ENCODE peak calls at places on chromosomes 6 and 20, in eight cellular contexts. I is spleen, N is lower lobe of right lung, L is psoas muscle, M is nephron progenitor cell, X is progenitor cell of endocrine pancreas, O is adrenal gland, S is choroid plexus epithelial cell. W is an unnamed sample.

GRCh38 chr6:27352850-27353249 is 35.7 kb upstream of the ZNF391 start:
- DNase-seq in I (no peak), N (no peak), L (no peak), M (no peak), X (no peak), O (no peak), S (no peak), W (no peak)

GRCh38 chr6:71404145-71404966 is 115.7 kb downstream of the OGFRL1 start:
- DNase-seq in I (no peak), N (no peak), L (no peak), M (no peak), X (no peak), O (no peak), S (peak; percentile 90), W (no peak)

GRCh38 chr6:159862103-159862502 is 28.7 kb upstream of the MAS1 start:
- DNase-seq in I (no peak), N (no peak), L (no peak), M (no peak), X (no peak), O (no peak), S (no peak), W (no peak)

GRCh38 chr6:121309768-121310473 is 24.4 kb downstream of the TBC1D32 start:
- DNase-seq in I (no peak), N (no peak), L (no peak), M (no peak), X (no peak), O (no peak), S (peak; percentile 88), W (no peak)

GRCh38 chr6:9039258-9039657 is 603.9 kb upstream of the SLC35B3 start:
- DNase-seq in I (no peak), N (no peak), L (no peak), M (no peak), X (no peak), O (peak; percentile 22), S (peak; percentile 0), W (no peak)

GRCh38 chr6:26305097-26305841 is 59.7 kb upstream of the BTN3A2 start:
- DNase-seq in I (peak; percentile 85), N (no peak), L (peak; percentile 66), M (peak; percentile 73), X (no peak), O (peak; percentile 78), S (peak; percentile 88), W (no peak)

GRCh38 chr20:38885357-38885756 is 40.9 kb upstream of the FAM83D start:
- DNase-seq in I (peak; percentile 11), N (no peak), L (no peak), M (no peak), X (no peak), O (no peak), S (no peak), W (no peak)

GRCh38 chr6:46288863-46289262 is 118.1 kb upstream of the ENPP5 start:
- DNase-seq in I (no peak), N (no peak), L (no peak), M (no peak), X (no peak), O (no peak), S (no peak), W (no peak)

DNA sequence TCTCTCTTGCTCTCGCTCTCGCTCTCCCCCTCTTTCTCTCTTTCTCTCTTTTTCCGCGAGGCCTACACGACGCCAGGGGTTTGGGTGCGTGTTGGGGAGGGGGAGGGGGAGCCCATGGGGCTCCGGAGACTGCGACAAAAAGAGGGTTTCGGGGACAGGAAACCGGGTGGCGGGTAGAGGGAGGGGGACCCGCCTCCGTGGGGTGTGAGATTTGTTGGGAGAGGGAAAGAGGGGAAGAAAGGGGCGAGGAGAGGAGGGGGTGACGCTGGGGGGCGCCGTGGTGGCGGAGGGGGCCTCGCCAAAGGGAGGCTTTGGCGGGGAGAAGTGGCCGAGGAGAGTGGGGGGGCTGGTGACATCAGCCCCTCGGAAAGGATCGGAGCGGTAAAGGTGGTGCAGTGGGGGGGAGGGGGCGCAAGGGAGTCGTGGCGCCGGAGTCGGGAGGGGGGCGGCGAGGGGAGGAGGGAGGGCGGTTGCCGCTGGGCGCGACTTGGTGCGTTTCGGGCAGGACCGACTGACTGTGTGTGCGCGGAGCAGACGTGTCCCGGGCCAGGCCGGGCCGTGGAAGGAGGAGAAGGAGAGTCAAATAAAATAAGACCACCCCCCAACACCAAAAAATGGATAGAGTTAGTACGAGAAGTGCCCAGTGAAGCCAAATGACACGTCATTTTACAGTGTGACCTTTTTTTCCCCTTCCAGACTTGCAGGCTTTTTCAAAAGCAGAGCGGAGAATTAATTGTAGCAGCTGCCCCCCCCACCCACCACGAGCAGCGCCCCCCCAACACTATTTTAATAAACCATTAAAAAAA is 39.8 kb downstream of the GNAS start:
- DNase-seq in I (peak; percentile 93), N (peak; percentile 81), L (peak; percentile 85), M (peak; percentile 78), X (peak; percentile 56), O (peak; percentile 76), S (peak; percentile 51), W (peak; percentile 86)
- TF ChIP-seq CTCF in I (no peak), N (no peak), L (no peak), M (no peak), X (no peak), O (no peak), S (no peak), W (peak; percentile 45)

DNA sequence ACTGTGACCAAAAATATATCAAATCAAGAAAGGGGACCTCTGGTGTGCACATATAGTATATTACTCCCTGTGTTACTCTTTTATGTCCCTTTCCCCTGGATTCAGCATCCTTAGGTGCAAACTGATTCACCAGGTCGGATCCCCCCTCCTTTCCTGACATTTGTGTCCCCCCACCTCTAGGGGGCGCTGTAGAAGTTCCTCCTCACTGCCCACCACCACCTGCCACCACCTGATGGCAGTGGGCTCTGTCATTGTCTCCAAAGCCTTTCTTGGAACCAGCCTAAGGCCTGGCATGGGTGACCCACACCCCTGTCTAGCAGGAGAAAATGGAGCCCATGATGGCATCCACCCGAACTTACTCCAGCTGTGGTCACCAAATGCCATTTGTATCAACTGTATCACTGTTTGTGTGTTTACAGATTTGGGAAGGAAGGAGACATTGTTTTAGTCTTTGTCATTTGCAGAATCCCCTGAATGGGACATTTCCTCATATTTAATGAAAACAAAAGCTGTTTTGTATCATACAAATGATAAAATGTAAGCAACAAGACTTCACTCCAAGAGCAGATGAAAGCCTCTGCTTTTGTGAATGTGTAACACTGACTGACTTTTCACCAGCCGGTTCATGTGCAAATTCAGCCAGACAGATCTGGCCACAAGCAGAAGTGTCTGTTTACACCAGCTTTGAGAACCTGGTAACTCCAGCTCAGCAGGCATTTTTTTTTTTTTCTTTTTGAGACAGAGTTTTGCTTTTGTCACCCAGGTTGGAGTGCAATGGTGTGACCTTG is 66.2 kb downstream of the ARMC2 start:
- DNase-seq in I (no peak), N (no peak), L (no peak), M (peak; percentile 7), X (no peak), O (no peak), S (peak; percentile 29), W (no peak)
- TF ChIP-seq CTCF in I (no peak), N (peak; percentile 43), L (peak; percentile 7), M (peak; percentile 46), X (peak; percentile 36), O (peak; percentile 37), S (peak; percentile 36), W (peak; percentile 69)

GRCh38 chr6:33787336-33787953 is 1.5 kb downstream of the LEMD2 start:
- DNase-seq in I (no peak), N (no peak), L (no peak), M (no peak), X (no peak), O (no peak), S (no peak), W (no peak)

GRCh38 chr6:33788694-33789549 is at the start of gene LEMD2:
- DNase-seq in I (peak; percentile 98), N (peak; percentile 94), L (peak; percentile 97), M (peak; percentile 92), X (peak; percentile 83), O (peak; percentile 95), S (peak; percentile 97), W (peak; percentile 96)

GRCh38 chr6:33786736-33787135 is 2.2 kb downstream of the LEMD2 start:
- DNase-seq in I (no peak), N (no peak), L (no peak), M (no peak), X (no peak), O (no peak), S (no peak), W (no peak)

GRCh38 chr6:33789550-33789895 is 593 bp upstream of the LEMD2 start:
- DNase-seq in I (peak; percentile 81), N (no peak), L (no peak), M (no peak), X (no peak), O (no peak), S (no peak), W (peak; percentile 58)

DNA sequence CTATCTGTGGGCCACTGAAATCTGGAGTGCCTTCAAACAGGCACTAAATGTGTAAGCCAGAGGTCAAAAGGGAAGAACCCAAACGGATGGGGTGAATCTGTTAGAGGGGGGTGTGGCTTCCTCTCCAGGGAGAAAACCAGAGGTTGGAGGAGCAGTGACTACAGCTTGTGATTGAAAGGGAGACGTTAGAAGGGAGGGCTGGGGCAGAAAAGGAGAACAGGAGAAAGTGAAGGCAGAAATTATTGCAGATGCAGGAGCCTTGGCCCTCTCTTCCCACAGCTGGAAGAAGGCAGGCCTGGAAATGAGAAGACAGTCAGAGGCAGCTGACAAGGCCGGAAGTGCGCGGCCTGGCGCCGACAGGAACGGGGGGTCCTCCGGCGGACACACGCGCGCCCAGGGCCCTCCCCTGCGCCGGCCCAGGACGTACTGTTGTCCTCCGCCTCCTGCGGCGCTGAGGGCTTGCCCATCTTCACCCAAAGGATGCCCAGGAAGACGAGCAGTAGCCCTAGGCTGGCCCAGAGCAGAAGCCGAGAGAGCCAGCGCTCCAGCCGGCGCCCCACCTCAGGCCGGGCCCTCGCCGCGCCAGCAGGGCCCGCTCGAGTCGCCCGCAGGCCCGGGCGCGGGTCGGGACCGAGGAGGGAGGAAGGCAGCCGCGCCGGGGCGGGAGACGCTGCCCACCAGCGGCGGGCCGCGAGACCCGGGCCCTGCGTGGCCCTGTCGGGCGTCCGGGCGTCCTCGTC is 806 bp downstream of the LEMD2 start:
- DNase-seq in I (peak; percentile 94), N (peak; percentile 85), L (peak; percentile 92), M (peak; percentile 61), X (no peak), O (peak; percentile 79), S (peak; percentile 92), W (peak; percentile 71)
- TF ChIP-seq CTCF in I (no peak), N (no peak), L (no peak), M (no peak), X (no peak), O (no peak), S (no peak), W (no peak)

DNA sequence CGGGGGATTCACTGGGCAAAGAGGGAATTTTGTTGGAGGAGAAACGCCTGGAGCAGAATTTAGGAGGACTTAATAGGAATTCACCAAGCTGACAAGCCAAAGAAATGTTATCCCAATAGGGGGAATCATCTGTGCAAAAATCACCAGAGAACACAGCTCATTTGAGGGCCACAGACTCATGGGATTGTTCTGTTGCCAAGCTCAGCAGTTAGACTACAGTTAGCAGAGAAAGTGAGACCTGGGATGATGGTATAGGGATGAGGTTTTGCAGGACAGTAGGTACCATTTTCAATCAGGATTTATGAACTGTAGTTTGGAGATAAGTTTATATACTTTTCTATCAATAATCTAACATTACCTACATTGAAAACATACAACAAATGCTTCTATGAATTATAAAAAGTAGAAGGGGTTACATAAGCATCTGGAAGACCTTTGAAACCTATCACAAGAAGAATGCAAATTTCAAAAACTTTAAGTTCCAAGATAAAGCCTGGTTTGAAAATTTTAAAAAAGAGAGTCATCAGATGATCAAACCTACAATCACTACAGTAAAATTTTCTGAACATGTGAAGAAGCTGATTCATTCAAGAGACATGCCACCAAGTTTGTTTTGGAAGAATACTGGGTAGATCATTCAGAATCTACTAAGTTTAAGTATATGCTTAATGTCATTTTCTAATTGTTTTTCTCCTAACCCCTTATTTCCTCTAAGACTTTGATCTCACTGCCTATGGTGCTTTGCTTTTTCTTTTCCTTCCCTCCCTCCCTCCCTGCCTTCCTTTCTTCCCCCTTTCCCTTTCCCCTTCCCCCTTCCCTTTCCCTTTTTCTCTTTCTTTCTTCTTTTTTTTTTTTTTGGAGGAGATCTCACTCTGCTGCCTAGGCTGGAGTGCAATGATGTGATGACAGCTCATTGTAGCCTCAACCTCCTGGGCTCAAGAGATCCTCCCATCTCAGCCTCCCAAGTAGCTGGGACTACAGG is 81.5 kb downstream of the KIF13A start:
- DNase-seq in I (no peak), N (no peak), L (no peak), M (no peak), X (no peak), O (no peak), S (peak; percentile 75), W (no peak)
- TF ChIP-seq CTCF in I (no peak), N (no peak), L (no peak), M (no peak), X (no peak), O (no peak), S (peak; percentile 2), W (no peak)

W was measured in chondrocyte.